ENCODE peak calls at places on chromosome 6, in eight cellular contexts. One of them, this sample, is unnamed.

GRCh38 chr6:24959333-24959732 is 23.6 kb upstream of the RIPOR2 start:
- DNase-seq in NCI-H2107: no peak
- DNase-seq in SW 1271: no peak
- DNase-seq in lower leg skin: no peak
- DNase-seq in aorta: no peak
- DNase-seq in activated CD4-positive, alpha-beta T cell treated with anti-CD3 and anti-CD28 coated beads, Interleukin-2, amount 10 ng/mL, durations not matched to agents 7 days and 5 days: no peak
- DNase-seq in C1 segment of cervical spinal cord: no peak
- DNase-seq in naive B cell: no peak
- DNase-seq in this sample: no peak

GRCh38 chr6:139500977-139501376 is 126.5 kb upstream of the CITED2 start:
- DNase-seq in lower leg skin: no peak
- DNase-seq in NCI-H2107: no peak
- DNase-seq in C1 segment of cervical spinal cord: no peak
- DNase-seq in aorta: no peak
- DNase-seq in activated CD4-positive, alpha-beta T cell treated with anti-CD3 and anti-CD28 coated beads, Interleukin-2, amount 10 ng/mL, durations not matched to agents 7 days and 5 days: no peak
- DNase-seq in SW 1271: no peak
- DNase-seq in naive B cell: no peak
- DNase-seq in this sample: no peak

GRCh38 chr6:12516070-12516469 is 200.5 kb upstream of the PHACTR1 start:
- DNase-seq in aorta: no peak
- DNase-seq in activated CD4-positive, alpha-beta T cell treated with anti-CD3 and anti-CD28 coated beads, Interleukin-2, amount 10 ng/mL, durations not matched to agents 7 days and 5 days: no peak
- DNase-seq in SW 1271: no peak
- DNase-seq in C1 segment of cervical spinal cord: no peak
- DNase-seq in NCI-H2107: no peak
- DNase-seq in naive B cell: no peak
- DNase-seq in lower leg skin: no peak
- DNase-seq in this sample: peak; percentile 50

GRCh38 chr6:144265390-144265789 is 19.7 kb upstream of the UTRN start:
- DNase-seq in SW 1271: peak; percentile 12
- DNase-seq in C1 segment of cervical spinal cord: no peak
- DNase-seq in naive B cell: peak; percentile 52
- DNase-seq in NCI-H2107: no peak
- DNase-seq in lower leg skin: no peak
- DNase-seq in activated CD4-positive, alpha-beta T cell treated with anti-CD3 and anti-CD28 coated beads, Interleukin-2, amount 10 ng/mL, durations not matched to agents 7 days and 5 days: no peak
- DNase-seq in aorta: no peak
- DNase-seq in this sample: no peak

GRCh38 chr6:127177030-127177928 is 58.8 kb downstream of the RSPO3 start:
- DNase-seq in C1 segment of cervical spinal cord: no peak
- DNase-seq in activated CD4-positive, alpha-beta T cell treated with anti-CD3 and anti-CD28 coated beads, Interleukin-2, amount 10 ng/mL, durations not matched to agents 7 days and 5 days: no peak
- DNase-seq in NCI-H2107: no peak
- DNase-seq in aorta: no peak
- DNase-seq in SW 1271: no peak
- DNase-seq in naive B cell: no peak
- DNase-seq in lower leg skin: no peak
- DNase-seq in this sample: peak; percentile 47

GRCh38 chr6:25326958-25327357 is 47.8 kb downstream of the CARMIL1 start:
- DNase-seq in activated CD4-positive, alpha-beta T cell treated with anti-CD3 and anti-CD28 coated beads, Interleukin-2, amount 10 ng/mL, durations not matched to agents 7 days and 5 days: no peak
- DNase-seq in lower leg skin: no peak
- DNase-seq in naive B cell: no peak
- DNase-seq in C1 segment of cervical spinal cord: no peak
- DNase-seq in NCI-H2107: no peak
- DNase-seq in aorta: no peak
- DNase-seq in SW 1271: no peak
- DNase-seq in this sample: no peak

GRCh38 chr6:27146706-27147507 is 100.6 kb upstream of the PRSS16 start:
- DNase-seq in NCI-H2107: peak; percentile 77
- DNase-seq in lower leg skin: peak; percentile 97
- DNase-seq in C1 segment of cervical spinal cord: no peak
- DNase-seq in SW 1271: peak; percentile 95
- DNase-seq in naive B cell: peak; percentile 88
- DNase-seq in aorta: peak; percentile 87
- DNase-seq in activated CD4-positive, alpha-beta T cell treated with anti-CD3 and anti-CD28 coated beads, Interleukin-2, amount 10 ng/mL, durations not matched to agents 7 days and 5 days: peak; percentile 88
- DNase-seq in this sample: peak; percentile 99

GRCh38 chr6:16302721-16303552 is 64.5 kb downstream of the GMPR start:
- DNase-seq in NCI-H2107: no peak
- DNase-seq in SW 1271: no peak
- DNase-seq in activated CD4-positive, alpha-beta T cell treated with anti-CD3 and anti-CD28 coated beads, Interleukin-2, amount 10 ng/mL, durations not matched to agents 7 days and 5 days: no peak
- DNase-seq in naive B cell: no peak
- DNase-seq in lower leg skin: no peak
- DNase-seq in aorta: no peak
- DNase-seq in C1 segment of cervical spinal cord: no peak
- DNase-seq in this sample: no peak

GRCh38 chr6:91704531-91704930 is 1117.7 kb upstream of the MAP3K7 start:
- DNase-seq in C1 segment of cervical spinal cord: no peak
- DNase-seq in SW 1271: no peak
- DNase-seq in aorta: no peak
- DNase-seq in naive B cell: no peak
- DNase-seq in NCI-H2107: no peak
- DNase-seq in activated CD4-positive, alpha-beta T cell treated with anti-CD3 and anti-CD28 coated beads, Interleukin-2, amount 10 ng/mL, durations not matched to agents 7 days and 5 days: no peak
- DNase-seq in lower leg skin: no peak
- DNase-seq in this sample: peak; percentile 1

GRCh38 chr6:24140572-24140971 is 14.6 kb downstream of the NRSN1 start:
- DNase-seq in lower leg skin: no peak
- DNase-seq in naive B cell: no peak
- DNase-seq in SW 1271: no peak
- DNase-seq in activated CD4-positive, alpha-beta T cell treated with anti-CD3 and anti-CD28 coated beads, Interleukin-2, amount 10 ng/mL, durations not matched to agents 7 days and 5 days: no peak
- DNase-seq in NCI-H2107: no peak
- DNase-seq in aorta: no peak
- DNase-seq in C1 segment of cervical spinal cord: no peak
- DNase-seq in this sample: no peak

GRCh38 chr6:164109770-164110140 is 695.2 kb downstream of the QKI start:
- DNase-seq in naive B cell: no peak
- DNase-seq in NCI-H2107: no peak
- DNase-seq in C1 segment of cervical spinal cord: no peak
- DNase-seq in lower leg skin: no peak
- DNase-seq in SW 1271: no peak
- DNase-seq in activated CD4-positive, alpha-beta T cell treated with anti-CD3 and anti-CD28 coated beads, Interleukin-2, amount 10 ng/mL, durations not matched to agents 7 days and 5 days: no peak
- DNase-seq in aorta: no peak
- DNase-seq in this sample: peak; percentile 23

GRCh38 chr6:151325075-151326050 is 66.0 kb downstream of the ZBTB2 start:
- DNase-seq in NCI-H2107: no peak
- DNase-seq in activated CD4-positive, alpha-beta T cell treated with anti-CD3 and anti-CD28 coated beads, Interleukin-2, amount 10 ng/mL, durations not matched to agents 7 days and 5 days: peak; percentile 15
- DNase-seq in lower leg skin: peak; percentile 91
- DNase-seq in naive B cell: peak; percentile 2
- DNase-seq in C1 segment of cervical spinal cord: no peak
- DNase-seq in SW 1271: peak; percentile 39
- DNase-seq in aorta: peak; percentile 91
- DNase-seq in this sample: peak; percentile 50

GRCh38 chr6:42142118-42142835 is at the start of gene C6orf132:
- DNase-seq in SW 1271: no peak
- DNase-seq in NCI-H2107: no peak
- DNase-seq in naive B cell: no peak
- DNase-seq in aorta: no peak
- DNase-seq in activated CD4-positive, alpha-beta T cell treated with anti-CD3 and anti-CD28 coated beads, Interleukin-2, amount 10 ng/mL, durations not matched to agents 7 days and 5 days: no peak
- DNase-seq in C1 segment of cervical spinal cord: no peak
- DNase-seq in lower leg skin: peak; percentile 93
- DNase-seq in this sample: peak; percentile 35

GRCh38 chr6:257031-257725 is 35.1 kb upstream of the DUSP22 start:
- DNase-seq in activated CD4-positive, alpha-beta T cell treated with anti-CD3 and anti-CD28 coated beads, Interleukin-2, amount 10 ng/mL, durations not matched to agents 7 days and 5 days: no peak
- DNase-seq in lower leg skin: no peak
- DNase-seq in aorta: no peak
- DNase-seq in naive B cell: no peak
- DNase-seq in NCI-H2107: no peak
- DNase-seq in SW 1271: no peak
- DNase-seq in C1 segment of cervical spinal cord: no peak
- DNase-seq in this sample: peak; percentile 12

GRCh38 chr6:29146154-29146553 is 24.6 kb upstream of the OR2J2 start:
- DNase-seq in C1 segment of cervical spinal cord: no peak
- DNase-seq in naive B cell: no peak
- DNase-seq in SW 1271: no peak
- DNase-seq in NCI-H2107: no peak
- DNase-seq in activated CD4-positive, alpha-beta T cell treated with anti-CD3 and anti-CD28 coated beads, Interleukin-2, amount 10 ng/mL, durations not matched to agents 7 days and 5 days: no peak
- DNase-seq in lower leg skin: no peak
- DNase-seq in aorta: no peak
- DNase-seq in this sample: no peak

GRCh38 chr6:54916858-54917257 is 70.3 kb downstream of the FAM83B start:
- DNase-seq in naive B cell: no peak
- DNase-seq in aorta: no peak
- DNase-seq in NCI-H2107: no peak
- DNase-seq in SW 1271: no peak
- DNase-seq in activated CD4-positive, alpha-beta T cell treated with anti-CD3 and anti-CD28 coated beads, Interleukin-2, amount 10 ng/mL, durations not matched to agents 7 days and 5 days: no peak
- DNase-seq in lower leg skin: no peak
- DNase-seq in C1 segment of cervical spinal cord: no peak
- DNase-seq in this sample: peak; percentile 5

GRCh38 chr6:107061125-107062020 is 33.4 kb downstream of the MTRES1 start:
- DNase-seq in SW 1271: no peak
- DNase-seq in activated CD4-positive, alpha-beta T cell treated with anti-CD3 and anti-CD28 coated beads, Interleukin-2, amount 10 ng/mL, durations not matched to agents 7 days and 5 days: peak; percentile 16
- DNase-seq in aorta: no peak
- DNase-seq in lower leg skin: no peak
- DNase-seq in C1 segment of cervical spinal cord: no peak
- DNase-seq in NCI-H2107: no peak
- DNase-seq in naive B cell: peak; percentile 7
- DNase-seq in this sample: no peak

GRCh38 chr6:8939615-8940014 is 504.3 kb upstream of the SLC35B3 start:
- DNase-seq in SW 1271: no peak
- DNase-seq in C1 segment of cervical spinal cord: no peak
- DNase-seq in naive B cell: no peak
- DNase-seq in lower leg skin: no peak
- DNase-seq in aorta: no peak
- DNase-seq in NCI-H2107: no peak
- DNase-seq in activated CD4-positive, alpha-beta T cell treated with anti-CD3 and anti-CD28 coated beads, Interleukin-2, amount 10 ng/mL, durations not matched to agents 7 days and 5 days: no peak
- DNase-seq in this sample: no peak

GRCh38 chr6:31114540-31114876 is at the start of gene PSORS1C1:
- DNase-seq in activated CD4-positive, alpha-beta T cell treated with anti-CD3 and anti-CD28 coated beads, Interleukin-2, amount 10 ng/mL, durations not matched to agents 7 days and 5 days: no peak
- DNase-seq in C1 segment of cervical spinal cord: no peak
- DNase-seq in aorta: peak; percentile 95
- DNase-seq in lower leg skin: peak; percentile 97
- DNase-seq in NCI-H2107: no peak
- DNase-seq in naive B cell: no peak
- DNase-seq in SW 1271: peak; percentile 90
- DNase-seq in this sample: peak; percentile 97

GRCh38 chr6:116433313-116433712 is 27.9 kb upstream of the CALHM6 start:
- DNase-seq in activated CD4-positive, alpha-beta T cell treated with anti-CD3 and anti-CD28 coated beads, Interleukin-2, amount 10 ng/mL, durations not matched to agents 7 days and 5 days: no peak
- DNase-seq in lower leg skin: no peak
- DNase-seq in naive B cell: no peak
- DNase-seq in aorta: no peak
- DNase-seq in C1 segment of cervical spinal cord: no peak
- DNase-seq in SW 1271: no peak
- DNase-seq in NCI-H2107: no peak
- DNase-seq in this sample: no peak

GRCh38 chr6:131173680-131174079 is 38.4 kb downstream of the AKAP7 start:
- DNase-seq in NCI-H2107: no peak
- DNase-seq in naive B cell: no peak
- DNase-seq in aorta: no peak
- DNase-seq in activated CD4-positive, alpha-beta T cell treated with anti-CD3 and anti-CD28 coated beads, Interleukin-2, amount 10 ng/mL, durations not matched to agents 7 days and 5 days: no peak
- DNase-seq in SW 1271: no peak
- DNase-seq in lower leg skin: no peak
- DNase-seq in C1 segment of cervical spinal cord: no peak
- DNase-seq in this sample: peak; percentile 42

GRCh38 chr6:55578537-55579363 is at the start of gene HMGCLL1:
- DNase-seq in SW 1271: no peak
- DNase-seq in naive B cell: no peak
- DNase-seq in NCI-H2107: no peak
- DNase-seq in activated CD4-positive, alpha-beta T cell treated with anti-CD3 and anti-CD28 coated beads, Interleukin-2, amount 10 ng/mL, durations not matched to agents 7 days and 5 days: no peak
- DNase-seq in lower leg skin: no peak
- DNase-seq in aorta: peak; percentile 66
- DNase-seq in C1 segment of cervical spinal cord: no peak
- DNase-seq in this sample: peak; percentile 1

GRCh38 chr6:147603392-147604081 is 95.0 kb downstream of the SAMD5 start:
- DNase-seq in NCI-H2107: no peak
- DNase-seq in lower leg skin: no peak
- DNase-seq in aorta: no peak
- DNase-seq in C1 segment of cervical spinal cord: no peak
- DNase-seq in naive B cell: no peak
- DNase-seq in activated CD4-positive, alpha-beta T cell treated with anti-CD3 and anti-CD28 coated beads, Interleukin-2, amount 10 ng/mL, durations not matched to agents 7 days and 5 days: no peak
- DNase-seq in SW 1271: no peak
- DNase-seq in this sample: no peak

GRCh38 chr6:9116026-9116425 is 680.7 kb upstream of the SLC35B3 start:
- DNase-seq in SW 1271: no peak
- DNase-seq in activated CD4-positive, alpha-beta T cell treated with anti-CD3 and anti-CD28 coated beads, Interleukin-2, amount 10 ng/mL, durations not matched to agents 7 days and 5 days: no peak
- DNase-seq in C1 segment of cervical spinal cord: no peak
- DNase-seq in aorta: no peak
- DNase-seq in NCI-H2107: no peak
- DNase-seq in lower leg skin: no peak
- DNase-seq in naive B cell: no peak
- DNase-seq in this sample: peak; percentile 78

GRCh38 chr6:120711255-120711654 is 623.0 kb downstream of the TBC1D32 start:
- DNase-seq in SW 1271: no peak
- DNase-seq in lower leg skin: no peak
- DNase-seq in activated CD4-positive, alpha-beta T cell treated with anti-CD3 and anti-CD28 coated beads, Interleukin-2, amount 10 ng/mL, durations not matched to agents 7 days and 5 days: no peak
- DNase-seq in aorta: no peak
- DNase-seq in naive B cell: no peak
- DNase-seq in C1 segment of cervical spinal cord: no peak
- DNase-seq in NCI-H2107: no peak
- DNase-seq in this sample: no peak

GRCh38 chr6:37607949-37608348 is 89.7 kb downstream of the MDGA1 start:
- DNase-seq in NCI-H2107: no peak
- DNase-seq in aorta: no peak
- DNase-seq in activated CD4-positive, alpha-beta T cell treated with anti-CD3 and anti-CD28 coated beads, Interleukin-2, amount 10 ng/mL, durations not matched to agents 7 days and 5 days: no peak
- DNase-seq in C1 segment of cervical spinal cord: no peak
- DNase-seq in lower leg skin: no peak
- DNase-seq in SW 1271: no peak
- DNase-seq in naive B cell: no peak
- DNase-seq in this sample: peak; percentile 43

GRCh38 chr6:141140905-141141304 is 991.8 kb upstream of the GJE1 start:
- DNase-seq in naive B cell: no peak
- DNase-seq in C1 segment of cervical spinal cord: no peak
- DNase-seq in activated CD4-positive, alpha-beta T cell treated with anti-CD3 and anti-CD28 coated beads, Interleukin-2, amount 10 ng/mL, durations not matched to agents 7 days and 5 days: no peak
- DNase-seq in NCI-H2107: no peak
- DNase-seq in aorta: no peak
- DNase-seq in lower leg skin: no peak
- DNase-seq in SW 1271: no peak
- DNase-seq in this sample: no peak

GRCh38 chr6:153117986-153118886 is 12.8 kb downstream of the RGS17 start:
- DNase-seq in lower leg skin: no peak
- DNase-seq in SW 1271: no peak
- DNase-seq in C1 segment of cervical spinal cord: no peak
- DNase-seq in activated CD4-positive, alpha-beta T cell treated with anti-CD3 and anti-CD28 coated beads, Interleukin-2, amount 10 ng/mL, durations not matched to agents 7 days and 5 days: no peak
- DNase-seq in naive B cell: no peak
- DNase-seq in NCI-H2107: no peak
- DNase-seq in aorta: no peak
- DNase-seq in this sample: peak; percentile 69

GRCh38 chr6:88481519-88481918 is 315.4 kb upstream of the CNR1 start:
- DNase-seq in lower leg skin: no peak
- DNase-seq in activated CD4-positive, alpha-beta T cell treated with anti-CD3 and anti-CD28 coated beads, Interleukin-2, amount 10 ng/mL, durations not matched to agents 7 days and 5 days: no peak
- DNase-seq in C1 segment of cervical spinal cord: no peak
- DNase-seq in aorta: no peak
- DNase-seq in NCI-H2107: no peak
- DNase-seq in SW 1271: no peak
- DNase-seq in naive B cell: no peak
- DNase-seq in this sample: no peak

GRCh38 chr6:43088654-43089056 is 12.5 kb downstream of the PTK7 start:
- DNase-seq in activated CD4-positive, alpha-beta T cell treated with anti-CD3 and anti-CD28 coated beads, Interleukin-2, amount 10 ng/mL, durations not matched to agents 7 days and 5 days: no peak
- DNase-seq in lower leg skin: no peak
- DNase-seq in SW 1271: no peak
- DNase-seq in naive B cell: no peak
- DNase-seq in NCI-H2107: no peak
- DNase-seq in C1 segment of cervical spinal cord: no peak
- DNase-seq in aorta: no peak
- DNase-seq in this sample: no peak

GRCh38 chr6:34104628-34105027 is 41.3 kb downstream of the GRM4 start:
- DNase-seq in C1 segment of cervical spinal cord: no peak
- DNase-seq in lower leg skin: no peak
- DNase-seq in SW 1271: no peak
- DNase-seq in naive B cell: no peak
- DNase-seq in aorta: no peak
- DNase-seq in activated CD4-positive, alpha-beta T cell treated with anti-CD3 and anti-CD28 coated beads, Interleukin-2, amount 10 ng/mL, durations not matched to agents 7 days and 5 days: no peak
- DNase-seq in NCI-H2107: no peak
- DNase-seq in this sample: no peak

GRCh38 chr6:3697609-3698008 is 53.9 kb downstream of the PXDC1 start:
- DNase-seq in NCI-H2107: no peak
- DNase-seq in naive B cell: no peak
- DNase-seq in activated CD4-positive, alpha-beta T cell treated with anti-CD3 and anti-CD28 coated beads, Interleukin-2, amount 10 ng/mL, durations not matched to agents 7 days and 5 days: no peak
- DNase-seq in SW 1271: no peak
- DNase-seq in C1 segment of cervical spinal cord: no peak
- DNase-seq in lower leg skin: no peak
- DNase-seq in aorta: no peak
- DNase-seq in this sample: peak; percentile 96

GRCh38 chr6:107658920-107659879 is 164.9 kb downstream of the SCML4 start:
- DNase-seq in C1 segment of cervical spinal cord: no peak
- DNase-seq in aorta: no peak
- DNase-seq in activated CD4-positive, alpha-beta T cell treated with anti-CD3 and anti-CD28 coated beads, Interleukin-2, amount 10 ng/mL, durations not matched to agents 7 days and 5 days: no peak
- DNase-seq in NCI-H2107: peak; percentile 70
- DNase-seq in lower leg skin: no peak
- DNase-seq in SW 1271: no peak
- DNase-seq in naive B cell: no peak
- DNase-seq in this sample: no peak

GRCh38 chr6:148851683-148852556 is 105.1 kb downstream of the UST start:
- DNase-seq in C1 segment of cervical spinal cord: no peak
- DNase-seq in SW 1271: no peak
- DNase-seq in activated CD4-positive, alpha-beta T cell treated with anti-CD3 and anti-CD28 coated beads, Interleukin-2, amount 10 ng/mL, durations not matched to agents 7 days and 5 days: no peak
- DNase-seq in NCI-H2107: no peak
- DNase-seq in lower leg skin: no peak
- DNase-seq in naive B cell: no peak
- DNase-seq in aorta: no peak
- DNase-seq in this sample: no peak

This sample was measured in AG08395.